ENCODE peak calls at places on chromosomes 5 and 9, in ten cellular contexts. H is SW 1271; B is NCI-H1092 treated with DMSO at 0.1 percent for 48 hours; P is IMR-90; I is HS-5; D is mucosa of descending colon; L is NCI-H2227 treated with DMSO at 0.1 percent for 48 hours; N is stimulated activated CD4-positive, alpha-beta T cell treated with anti-CD3 and anti-CD28 coated beads, Interleukin-4, amount 100 ng/mL, for 1 hour; S is mucosa of gallbladder; C is frontal cortex. O is an unnamed sample.

GRCh38 chr5:53334431-53334941 is 145.9 kb upstream of the FST start:
- DNase-seq in H (no peak), B (no peak), P (peak; percentile 87), I (peak; percentile 74), D (no peak), L (no peak), N (no peak), S (no peak), C (no peak), O (peak; percentile 31)

GRCh38 chr5:148388692-148389091 is 4.9 kb downstream of the FBXO38 start:
- DNase-seq in H (no peak), B (no peak), P (peak; percentile 77), I (no peak), D (no peak), L (no peak), N (no peak), S (no peak), C (no peak), O (no peak)

GRCh38 chr9:104984994-104985393 is 57.0 kb upstream of the ABCA1 start:
- DNase-seq in H (no peak), B (peak; percentile 16), P (no peak), I (no peak), D (no peak), L (no peak), N (no peak), S (no peak), C (no peak), O (no peak)

GRCh38 chr5:170265527-170265926 is 32.0 kb downstream of the LCP2 start:
- DNase-seq in H (no peak), B (no peak), P (no peak), I (no peak), D (no peak), L (peak; percentile 25), N (no peak), S (no peak), C (peak; percentile 58), O (no peak)

GRCh38 chr5:40549611-40550010 is 130.1 kb upstream of the PTGER4 start:
- DNase-seq in H (no peak), B (no peak), P (no peak), I (no peak), D (no peak), L (no peak), N (no peak), S (no peak), C (no peak), O (no peak)

GRCh38 chr9:88084816-88085215 is 53.5 kb downstream of the SPATA31C2 start:
- DNase-seq in H (no peak), B (no peak), P (no peak), I (no peak), D (no peak), L (no peak), N (no peak), S (no peak), C (no peak), O (no peak)

GRCh38 chr9:26695010-26695601 is 197.5 kb downstream of the CAAP1 start:
- DNase-seq in H (no peak), B (no peak), P (no peak), I (no peak), D (no peak), L (no peak), N (no peak), S (no peak), C (no peak), O (no peak)

GRCh38 chr9:105415344-105415980 is 32.4 kb upstream of the FSD1L start:
- DNase-seq in H (no peak), B (peak; percentile 50), P (peak; percentile 55), I (no peak), D (no peak), L (peak; percentile 48), N (peak; percentile 35), S (peak; percentile 55), C (no peak), O (no peak)

GRCh38 chr5:43780586-43780985 is 177.6 kb downstream of the NNT start:
- DNase-seq in H (no peak), B (no peak), P (peak; percentile 75), I (peak; percentile 55), D (no peak), L (no peak), N (no peak), S (no peak), C (no peak), O (no peak)

GRCh38 chr5:40437452-40437861 is 242.3 kb upstream of the PTGER4 start:
- DNase-seq in H (no peak), B (no peak), P (peak; percentile 87), I (peak; percentile 88), D (no peak), L (no peak), N (peak; percentile 26), S (no peak), C (no peak), O (no peak)

GRCh38 chr9:6715755-6716643 is 41.8 kb upstream of the KDM4C start:
- DNase-seq in H (no peak), B (peak; percentile 91), P (no peak), I (no peak), D (peak; percentile 90), L (peak; percentile 79), N (peak; percentile 69), S (peak; percentile 70), C (no peak), O (no peak)

GRCh38 chr5:138463335-138464017 is 1.8 kb upstream of the EGR1 start:
- DNase-seq in H (no peak), B (no peak), P (no peak), I (no peak), D (peak; percentile 64), L (peak; percentile 55), N (no peak), S (no peak), C (no peak), O (no peak)